ENCODE peak calls at places on chromosomes 11 and 22, in nine cellular contexts. W, X, K, H, E, V, S, O and G are unnamed samples.
A peak's percentile ranks its signal among the peaks of the same experiment; 100 is the strongest.

GRCh38 chr22:39493759-39494158 is 8.3 kb upstream of the MIEF1 start:
- DNase-seq in W (peak; percentile 93), X (no peak), K (no peak), H (no peak), E (no peak), V (no peak), S (no peak), O (no peak), G (no peak)

GRCh38 chr22:40251106-40251505 is 73.4 kb downstream of the TNRC6B start:
- DNase-seq in W (no peak), X (no peak), K (no peak), H (no peak), E (no peak), V (no peak), S (no peak), O (no peak), G (no peak)

GRCh38 chr11:102079625-102080024 is 30.6 kb upstream of the YAP1 start:
- DNase-seq in W (no peak), X (no peak), K (no peak), H (no peak), E (no peak), V (no peak), S (no peak), O (no peak), G (no peak)

GRCh38 chr11:80838153-80838552 is 1397.3 kb upstream of the TENM4 start:
- DNase-seq in W (no peak), X (no peak), K (no peak), H (no peak), E (no peak), V (no peak), S (no peak), O (peak; percentile 18), G (no peak)

GRCh38 chr11:10631761-10632160 is 61.8 kb downstream of the IRAG1 start:
- DNase-seq in W (no peak), X (no peak), K (no peak), H (no peak), E (no peak), V (no peak), S (no peak), O (no peak), G (no peak)

GRCh38 chr11:36352919-36353318 is 56.8 kb downstream of the PRR5L start:
- DNase-seq in W (no peak), X (no peak), K (no peak), H (no peak), E (no peak), V (no peak), S (no peak), O (no peak), G (no peak)

GRCh38 chr11:78916759-78917158 is 342.1 kb upstream of the NARS2 start:
- DNase-seq in W (no peak), X (no peak), K (no peak), H (no peak), E (no peak), V (no peak), S (no peak), O (no peak), G (no peak)

GRCh38 chr22:49881856-49882255 is 28.2 kb downstream of the ZBED4 start:
- DNase-seq in W (no peak), X (no peak), K (no peak), H (no peak), E (no peak), V (no peak), S (no peak), O (peak; percentile 40), G (no peak)

GRCh38 chr22:32754413-32755041 is 47.0 kb upstream of the TIMP3 start:
- DNase-seq in W (peak; percentile 51), X (peak; percentile 64), K (no peak), H (no peak), E (no peak), V (no peak), S (no peak), O (no peak), G (no peak)

GRCh38 chr22:37021710-37022482 is 2.4 kb downstream of the MPST start:
- DNase-seq in W (peak; percentile 42), X (peak; percentile 51), K (no peak), H (no peak), E (no peak), V (no peak), S (no peak), O (peak; percentile 88), G (no peak)

GRCh38 chr11:34792143-34792542 is 124.0 kb downstream of the APIP start:
- DNase-seq in W (no peak), X (no peak), K (no peak), H (no peak), E (no peak), V (no peak), S (no peak), O (no peak), G (no peak)
- TF ChIP-seq CTCF in W (no peak), X (no peak), K (no peak), H (no peak), E (no peak), V (no peak), S (no peak), O (no peak), G (no peak)

DNA sequence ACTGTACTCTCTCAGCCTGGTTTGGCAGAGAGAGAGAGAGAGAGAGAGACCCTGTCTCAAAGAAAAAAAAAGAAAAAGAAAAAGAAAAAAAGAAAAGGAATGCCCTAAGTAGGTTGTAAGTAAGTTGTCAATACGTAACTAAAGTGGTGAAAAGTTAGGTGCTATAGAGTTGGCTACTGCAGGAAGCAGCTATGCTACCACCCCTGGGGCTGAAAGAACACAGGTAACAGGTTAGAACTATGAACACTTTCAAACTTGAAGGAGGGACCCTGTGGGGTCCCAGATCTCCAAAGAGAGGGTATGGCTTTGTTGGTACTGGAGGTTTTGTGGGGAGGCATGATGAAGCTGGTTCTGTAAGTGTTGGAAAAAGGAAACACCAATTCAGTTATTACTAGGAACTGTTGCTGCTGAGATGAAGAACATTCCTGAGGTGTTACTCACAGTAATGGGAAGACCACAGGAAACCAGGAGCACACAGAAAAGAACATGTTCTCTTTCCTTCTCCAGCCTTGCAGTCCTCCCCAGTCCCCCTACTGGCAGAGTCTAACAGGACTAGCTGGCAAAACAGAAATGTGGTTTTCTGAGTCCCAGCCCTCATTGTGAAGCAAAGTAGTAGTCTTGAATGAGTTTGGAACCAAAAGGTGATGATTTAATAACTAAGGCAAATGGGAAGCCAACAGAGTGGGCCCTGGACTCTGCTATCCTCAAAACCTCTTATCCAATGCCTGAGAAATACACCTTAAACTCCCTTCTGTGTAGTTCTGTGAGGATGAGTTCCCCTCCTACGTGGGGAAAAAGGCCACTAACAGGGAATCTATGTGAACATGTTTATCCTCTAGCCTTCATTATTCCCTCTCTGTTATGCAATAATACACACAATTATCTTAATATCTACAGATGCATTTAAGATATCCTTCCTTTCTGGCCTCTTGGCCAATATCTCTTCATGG is 427.0 kb upstream of the DDI1 start:
- DNase-seq in W (peak; percentile 95), X (peak; percentile 61), K (peak; percentile 89), H (no peak), E (no peak), V (no peak), S (no peak), O (no peak), G (no peak)
- TF ChIP-seq CTCF in W (peak; percentile 83), X (peak; percentile 68), K (peak; percentile 93), H (no peak), E (no peak), V (no peak), S (no peak), O (peak; percentile 5), G (no peak)

GRCh38 chr11:62122076-62122475 is 1.7 kb upstream of the INCENP start:
- DNase-seq in W (no peak), X (peak; percentile 26), K (no peak), H (no peak), E (no peak), V (no peak), S (no peak), O (no peak), G (no peak)
- TF ChIP-seq CTCF in W (peak; percentile 6), X (no peak), K (peak; percentile 6), H (no peak), E (no peak), V (no peak), S (no peak), O (no peak), G (no peak)

GRCh38 chr11:120060512-120060911 is 77.4 kb downstream of the TRIM29 start:
- DNase-seq in W (no peak), X (no peak), K (no peak), H (no peak), E (no peak), V (no peak), S (peak; percentile 13), O (no peak), G (peak; percentile 6)

GRCh38 chr11:120062561-120062930 is 75.4 kb downstream of the TRIM29 start:
- DNase-seq in W (no peak), X (no peak), K (no peak), H (no peak), E (no peak), V (no peak), S (peak; percentile 39), O (no peak), G (no peak)

GRCh38 chr11:120061036-120061760 is 76.7 kb downstream of the TRIM29 start:
- DNase-seq in W (peak; percentile 25), X (no peak), K (peak; percentile 55), H (no peak), E (no peak), V (no peak), S (peak; percentile 30), O (no peak), G (no peak)

GRCh38 chr11:120063686-120064340 is 74.1 kb downstream of the TRIM29 start:
- DNase-seq in W (no peak), X (no peak), K (no peak), H (no peak), E (no peak), V (no peak), S (peak; percentile 58), O (no peak), G (no peak)

GRCh38 chr11:120061761-120062560 is 76.0 kb downstream of the TRIM29 start:
- DNase-seq in W (peak; percentile 40), X (peak; percentile 17), K (peak; percentile 61), H (peak; percentile 74), E (no peak), V (no peak), S (peak; percentile 58), O (peak; percentile 1), G (no peak)
- TF ChIP-seq CTCF in W (peak; percentile 12), X (no peak), K (peak; percentile 18), H (no peak), E (no peak), V (no peak), S (no peak), O (no peak), G (no peak)

GRCh38 chr22:42313804-42314581 is 43.5 kb upstream of the TCF20 start:
- DNase-seq in W (no peak), X (peak; percentile 94), K (no peak), H (no peak), E (no peak), V (no peak), S (no peak), O (peak; percentile 66), G (peak; percentile 63)
- TF ChIP-seq CTCF in W (no peak), X (peak; percentile 67), K (peak; percentile 55), H (peak; percentile 47), E (peak; percentile 1), V (peak; percentile 22), S (peak; percentile 2), O (peak; percentile 39), G (no peak)